ENCODE peak calls at places on chromosomes 16 and 17, in eight cellular contexts. F, Z, I, H, Y, M, X and U are unnamed samples.

GRCh38 chr17:41492771-41493170 is 3.1 kb upstream of the KRT36 start:
- DNase-seq in M (no peak), X (no peak), Y (no peak), H (peak), F (peak), Z (peak), I (no peak), U (no peak)

GRCh38 chr17:6780001-6780400 is 4.0 kb downstream of the FBXO39 start:
- DNase-seq in X (no peak), I (no peak), Z (no peak), M (no peak), F (no peak), Y (no peak), H (no peak), U (no peak)

GRCh38 chr16:47571049-47571448 is 109.9 kb downstream of the PHKB start:
- DNase-seq in I (no peak), M (no peak), Y (no peak), F (no peak), Z (no peak), H (no peak), X (no peak), U (no peak)

GRCh38 chr17:42347198-42347597 is 41.0 kb downstream of the STAT3 start:
- DNase-seq in I (no peak), Y (peak), Z (peak), X (no peak), F (peak), M (no peak), H (no peak), U (peak)

GRCh38 chr16:85662036-85662812 is 26.5 kb downstream of the GINS2 start:
- DNase-seq in X (no peak), Z (no peak), F (no peak), M (no peak), Y (no peak), I (no peak), H (no peak), U (no peak)

GRCh38 chr16:30490210-30490609 is 17.7 kb downstream of the ITGAL start:
- DNase-seq in H (no peak), F (no peak), M (no peak), Y (peak), X (no peak), I (no peak), Z (no peak), U (no peak)

GRCh38 chr17:8062435-8062806 is 23.6 kb downstream of the ALOX15B start:
- DNase-seq in Y (no peak), X (no peak), H (no peak), Z (peak), M (no peak), F (peak), I (no peak), U (no peak)

GRCh38 chr17:48492401-48493298 is 38.2 kb downstream of the HOXB1 start:
- DNase-seq in I (peak), X (peak), M (no peak), Z (peak), F (peak), H (peak), Y (peak), U (peak)

GRCh38 chr17:73625975-73626706 is 18.1 kb downstream of the SDK2 start:
- DNase-seq in Y (no peak), H (peak), Z (no peak), F (no peak), M (no peak), I (no peak), X (no peak), U (no peak)

GRCh38 chr16:69823831-69824563 is 61.9 kb downstream of the WWP2 start:
- DNase-seq in H (peak), M (no peak), X (no peak), I (no peak), Z (peak), Y (no peak), F (no peak), U (no peak)

GRCh38 chr16:58197314-58198012 is 443 bp downstream of the CSNK2A2 start:
- DNase-seq in H (no peak), M (no peak), X (no peak), Y (no peak), F (no peak), Z (no peak), I (no peak), U (no peak)

GRCh38 chr17:81395600-81396277 is 482 bp downstream of the BAHCC1 start:
- DNase-seq in F (no peak), I (no peak), H (no peak), Z (peak), X (no peak), M (no peak), Y (no peak), U (no peak)

GRCh38 chr17:48060249-48060648 is 12.1 kb downstream of the NFE2L1 start:
- DNase-seq in X (no peak), I (no peak), M (no peak), H (no peak), F (no peak), Z (no peak), Y (no peak), U (no peak)

GRCh38 chr17:60604686-60605334 is 4.8 kb downstream of the PPM1D start:
- DNase-seq in I (no peak), Y (peak), F (peak), H (no peak), Z (peak), M (no peak), X (no peak), U (peak)

GRCh38 chr16:69607674-69608073 is 41.9 kb downstream of the NFAT5 start:
- DNase-seq in Y (no peak), Z (no peak), F (no peak), H (no peak), M (no peak), X (no peak), I (no peak), U (no peak)

GRCh38 chr17:27503636-27504035 is 47.4 kb downstream of the KSR1 start:
- DNase-seq in F (no peak), M (no peak), Y (no peak), H (no peak), X (no peak), Z (no peak), I (no peak), U (no peak)

GRCh38 chr17:38671939-38672720 is 2.6 kb downstream of the EPOP start:
- DNase-seq in I (no peak), F (no peak), Y (no peak), M (no peak), H (no peak), Z (no peak), X (no peak), U (no peak)

GRCh38 chr17:29155235-29155965 is 24.8 kb downstream of the MYO18A start:
- DNase-seq in M (no peak), Z (peak), Y (peak), I (no peak), H (no peak), F (peak), X (peak), U (peak)

GRCh38 chr17:8056232-8056975 is 17.5 kb downstream of the ALOX15B start:
- DNase-seq in I (no peak), Y (peak), H (no peak), Z (peak), M (peak), X (peak), F (peak), U (peak)

GRCh38 chr17:8997994-8998628 is 23.2 kb upstream of the NTN1 start:
- DNase-seq in I (peak), F (peak), Y (peak), X (peak), Z (peak), H (peak), M (no peak), U (peak)